ENCODE peak calls at places on chromosomes 7 and 10, in six cellular contexts. One of them, this sample, is unnamed.

GRCh38 chr10:127055263-127055662 is 141.1 kb downstream of the INSYN2A start:
- ATAC-seq in mucosa of descending colon: no peak
- ATAC-seq in lower lobe of right lung: no peak
- ATAC-seq in left lung: no peak
- ATAC-seq in heart left ventricle: no peak
- ATAC-seq in heart right ventricle: no peak
- ATAC-seq in this sample: no peak

GRCh38 chr7:106839511-106839910 is 25.6 kb upstream of the PIK3CG start:
- ATAC-seq in mucosa of descending colon: no peak
- ATAC-seq in lower lobe of right lung: no peak
- ATAC-seq in left lung: no peak
- ATAC-seq in heart left ventricle: no peak
- ATAC-seq in heart right ventricle: no peak
- ATAC-seq in this sample: no peak

GRCh38 chr10:31413325-31413724 is 94.3 kb downstream of the ZEB1 start:
- ATAC-seq in mucosa of descending colon: no peak
- ATAC-seq in lower lobe of right lung: no peak
- ATAC-seq in left lung: no peak
- ATAC-seq in heart left ventricle: no peak
- ATAC-seq in heart right ventricle: no peak
- ATAC-seq in this sample: no peak

GRCh38 chr7:149205690-149206381 is 10.5 kb downstream of the ZNF282 start:
- ATAC-seq in mucosa of descending colon: peak; percentile 83
- ATAC-seq in lower lobe of right lung: no peak
- ATAC-seq in left lung: peak; percentile 38
- ATAC-seq in heart left ventricle: no peak
- ATAC-seq in heart right ventricle: no peak
- ATAC-seq in this sample: no peak

GRCh38 chr7:73896454-73896853 is 35.5 kb downstream of the TMEM270 start:
- ATAC-seq in mucosa of descending colon: no peak
- ATAC-seq in lower lobe of right lung: no peak
- ATAC-seq in left lung: no peak
- ATAC-seq in heart left ventricle: no peak
- ATAC-seq in heart right ventricle: no peak
- ATAC-seq in this sample: peak; percentile 12

GRCh38 chr7:235576-236395 is 43.4 kb downstream of the FAM20C start:
- ATAC-seq in mucosa of descending colon: no peak
- ATAC-seq in lower lobe of right lung: peak; percentile 64
- ATAC-seq in left lung: peak; percentile 36
- ATAC-seq in heart left ventricle: peak; percentile 43
- ATAC-seq in heart right ventricle: peak; percentile 12
- ATAC-seq in this sample: peak; percentile 31

GRCh38 chr10:3389093-3389492 is 216.5 kb upstream of the PITRM1 start:
- ATAC-seq in mucosa of descending colon: no peak
- ATAC-seq in lower lobe of right lung: no peak
- ATAC-seq in left lung: no peak
- ATAC-seq in heart left ventricle: no peak
- ATAC-seq in heart right ventricle: no peak
- ATAC-seq in this sample: no peak

GRCh38 chr7:1362301-1362700 is 97.0 kb downstream of the MICALL2 start:
- ATAC-seq in mucosa of descending colon: no peak
- ATAC-seq in lower lobe of right lung: no peak
- ATAC-seq in left lung: no peak
- ATAC-seq in heart left ventricle: no peak
- ATAC-seq in heart right ventricle: no peak
- ATAC-seq in this sample: no peak

GRCh38 chr10:118522791-118523498 is 72.5 kb downstream of the PRLHR start:
- ATAC-seq in mucosa of descending colon: no peak
- ATAC-seq in lower lobe of right lung: no peak
- ATAC-seq in left lung: no peak
- ATAC-seq in heart left ventricle: no peak
- ATAC-seq in heart right ventricle: no peak
- ATAC-seq in this sample: no peak

GRCh38 chr10:98098247-98098646 is 36.2 kb upstream of the R3HCC1L start:
- ATAC-seq in mucosa of descending colon: no peak
- ATAC-seq in lower lobe of right lung: no peak
- ATAC-seq in left lung: no peak
- ATAC-seq in heart left ventricle: no peak
- ATAC-seq in heart right ventricle: no peak
- ATAC-seq in this sample: no peak

GRCh38 chr7:112224186-112224585 is 17.7 kb downstream of the ZNF277 start:
- ATAC-seq in mucosa of descending colon: no peak
- ATAC-seq in lower lobe of right lung: no peak
- ATAC-seq in left lung: no peak
- ATAC-seq in heart left ventricle: no peak
- ATAC-seq in heart right ventricle: no peak
- ATAC-seq in this sample: no peak
- H3K4me3 ChIP-seq in mucosa of descending colon: no peak overlapping the region
- H3K4me3 ChIP-seq in lower lobe of right lung: no peak overlapping the region
- H3K4me3 ChIP-seq in left lung: no peak overlapping the region
- H3K4me3 ChIP-seq in heart left ventricle: no peak overlapping the region
- H3K4me3 ChIP-seq in heart right ventricle: no peak overlapping the region
- H3K4me3 ChIP-seq in this sample: no peak overlapping the region

GRCh38 chr10:129896231-129897150 is 67.6 kb downstream of the EBF3 start:
- ATAC-seq in mucosa of descending colon: no peak
- ATAC-seq in lower lobe of right lung: no peak
- ATAC-seq in left lung: no peak
- ATAC-seq in heart left ventricle: peak; percentile 18
- ATAC-seq in heart right ventricle: no peak
- ATAC-seq in this sample: no peak

GRCh38 chr10:129893690-129894089 is 70.4 kb downstream of the EBF3 start:
- ATAC-seq in mucosa of descending colon: no peak
- ATAC-seq in lower lobe of right lung: no peak
- ATAC-seq in left lung: no peak
- ATAC-seq in heart left ventricle: no peak
- ATAC-seq in heart right ventricle: no peak
- ATAC-seq in this sample: no peak

GRCh38 chr10:129891806-129892205 is 72.3 kb downstream of the EBF3 start:
- ATAC-seq in mucosa of descending colon: no peak
- ATAC-seq in lower lobe of right lung: no peak
- ATAC-seq in left lung: no peak
- ATAC-seq in heart left ventricle: peak; percentile 50
- ATAC-seq in heart right ventricle: peak; percentile 68
- ATAC-seq in this sample: peak; percentile 46

GRCh38 chr10:129892571-129893045 is 71.5 kb downstream of the EBF3 start:
- ATAC-seq in mucosa of descending colon: no peak
- ATAC-seq in lower lobe of right lung: no peak
- ATAC-seq in left lung: no peak
- ATAC-seq in heart left ventricle: peak; percentile 16
- ATAC-seq in heart right ventricle: peak; percentile 8
- ATAC-seq in this sample: no peak

DNA sequence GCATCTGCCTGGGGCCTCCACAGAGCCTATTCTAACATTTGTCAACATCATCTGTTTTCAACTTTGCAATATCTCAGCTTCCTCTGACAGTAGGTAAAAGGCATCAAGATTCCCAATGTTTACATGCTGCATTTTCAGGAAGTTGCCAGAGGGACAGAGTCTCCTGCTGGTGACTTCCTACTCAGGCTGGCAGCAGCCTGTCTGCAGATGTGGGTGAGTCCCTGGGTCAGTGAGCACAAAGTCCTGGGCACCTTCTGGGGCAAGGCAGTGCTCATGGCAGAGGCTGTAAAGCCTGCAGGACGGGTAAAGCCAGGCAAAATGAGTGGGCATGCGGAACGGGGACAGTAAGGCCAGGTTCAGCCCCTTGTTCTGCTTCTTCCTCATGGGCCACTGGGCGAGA is 69.4 kb downstream of the EBF3 start:
- ATAC-seq in mucosa of descending colon: no peak
- ATAC-seq in lower lobe of right lung: no peak
- ATAC-seq in left lung: no peak
- ATAC-seq in heart left ventricle: no peak
- ATAC-seq in heart right ventricle: no peak
- ATAC-seq in this sample: no peak
- H3K4me1 ChIP-seq in mucosa of descending colon: no peaks in the 10 kb centered on the region
- H3K4me1 ChIP-seq in lower lobe of right lung: no peaks in the 10 kb centered on the region
- H3K4me1 ChIP-seq in left lung: no peaks in the 10 kb centered on the region
- H3K4me1 ChIP-seq in heart left ventricle: peaks cover 33% of the 10 kb centered on the region
- H3K4me1 ChIP-seq in heart right ventricle: peaks cover 33% of the 10 kb centered on the region
- H3K4me1 ChIP-seq in this sample: peaks cover 8% of the 10 kb centered on the region

GRCh38 chr7:107996072-107996824 is 6.7 kb downstream of the LAMB1 start:
- ATAC-seq in mucosa of descending colon: peak; percentile 25
- ATAC-seq in lower lobe of right lung: no peak
- ATAC-seq in left lung: no peak
- ATAC-seq in heart left ventricle: no peak
- ATAC-seq in heart right ventricle: no peak
- ATAC-seq in this sample: peak; percentile 1
- H3K4me3 ChIP-seq in mucosa of descending colon: no peak overlapping the region
- H3K4me3 ChIP-seq in lower lobe of right lung: no peak overlapping the region
- H3K4me3 ChIP-seq in left lung: no peak overlapping the region
- H3K4me3 ChIP-seq in heart left ventricle: no peak overlapping the region
- H3K4me3 ChIP-seq in heart right ventricle: no peak overlapping the region
- H3K4me3 ChIP-seq in this sample: no peak overlapping the region

GRCh38 chr7:102287465-102288146 is 938 bp downstream of the SH2B2 start:
- ATAC-seq in mucosa of descending colon: peak; percentile 57
- ATAC-seq in lower lobe of right lung: peak; percentile 58
- ATAC-seq in left lung: peak; percentile 53
- ATAC-seq in heart left ventricle: peak; percentile 41
- ATAC-seq in heart right ventricle: peak; percentile 37
- ATAC-seq in this sample: peak; percentile 46

GRCh38 chr7:102287082-102287464 is 405 bp downstream of the SH2B2 start:
- ATAC-seq in mucosa of descending colon: no peak
- ATAC-seq in lower lobe of right lung: peak; percentile 6
- ATAC-seq in left lung: peak; percentile 5
- ATAC-seq in heart left ventricle: peak; percentile 8
- ATAC-seq in heart right ventricle: peak; percentile 3
- ATAC-seq in this sample: peak; percentile 8

GRCh38 chr7:102284891-102285540 is 1.7 kb upstream of the SH2B2 start:
- ATAC-seq in mucosa of descending colon: no peak
- ATAC-seq in lower lobe of right lung: no peak
- ATAC-seq in left lung: peak; percentile 5
- ATAC-seq in heart left ventricle: peak; percentile 6
- ATAC-seq in heart right ventricle: no peak
- ATAC-seq in this sample: no peak

GRCh38 chr7:102285541-102286236 is 979 bp upstream of the SH2B2 start:
- ATAC-seq in mucosa of descending colon: no peak
- ATAC-seq in lower lobe of right lung: no peak
- ATAC-seq in left lung: no peak
- ATAC-seq in heart left ventricle: no peak
- ATAC-seq in heart right ventricle: peak; percentile 2
- ATAC-seq in this sample: no peak

GRCh38 chr7:102286237-102287081 is at the start of gene SH2B2:
- ATAC-seq in mucosa of descending colon: peak; percentile 77
- ATAC-seq in lower lobe of right lung: peak; percentile 84
- ATAC-seq in left lung: peak; percentile 80
- ATAC-seq in heart left ventricle: peak; percentile 73
- ATAC-seq in heart right ventricle: peak; percentile 78
- ATAC-seq in this sample: peak; percentile 81
- H3K4me1 ChIP-seq in mucosa of descending colon: peaks cover 21% of the 10 kb centered on the region
- H3K4me1 ChIP-seq in lower lobe of right lung: peaks cover 34% of the 10 kb centered on the region
- H3K4me1 ChIP-seq in left lung: peaks cover 45% of the 10 kb centered on the region
- H3K4me1 ChIP-seq in heart left ventricle: peaks cover 26% of the 10 kb centered on the region
- H3K4me1 ChIP-seq in heart right ventricle: peaks cover 40% of the 10 kb centered on the region
- H3K4me1 ChIP-seq in this sample: peaks cover 12% of the 10 kb centered on the region

This sample was measured in gastroesophageal sphincter.